ENCODE peak calls at places on chromosomes 16 and 17, in four cellular contexts. Z, K, E and N are unnamed samples.

GRCh38 chr17:77354420-77354720 is 213.6 kb downstream of the SEC14L1 start:
- DNase-seq in Z (no peak), K (no peak), E (no peak), N (no peak)

GRCh38 chr16:57797526-57798266 is 4.6 kb downstream of the KIFC3 start:
- DNase-seq in Z (no peak), K (peak), E (peak), N (peak)

GRCh38 chr17:72977768-72978417 is 114.6 kb downstream of the SLC39A11 start:
- DNase-seq in Z (peak), K (no peak), E (no peak), N (no peak)

GRCh38 chr17:78997231-78997741 is 12.3 kb downstream of the CANT1 start:
- DNase-seq in Z (no peak), K (no peak), E (no peak), N (no peak)

GRCh38 chr16:48367443-48368049 is 17.7 kb downstream of the SIAH1 start:
- DNase-seq in Z (no peak), K (no peak), E (no peak), N (no peak)

GRCh38 chr17:68290955-68291835 is at the start of the genes ARSG and SLC16A6:
- DNase-seq in Z (peak), K (peak), E (peak), N (peak)

GRCh38 chr17:77208217-77208808 is 67.5 kb downstream of the SEC14L1 start:
- DNase-seq in Z (no peak), K (no peak), E (peak), N (no peak)

GRCh38 chr16:69106491-69107291 is 1.2 kb downstream of the HAS3 start:
- DNase-seq in Z (peak), K (peak), E (peak), N (no peak)

GRCh38 chr17:2063306-2064146 is 8.6 kb downstream of the HIC1 start:
- DNase-seq in Z (peak), K (no peak), E (no peak), N (no peak)

GRCh38 chr16:86066755-86067154 is 167.8 kb downstream of the IRF8 start:
- DNase-seq in Z (no peak), K (no peak), E (no peak), N (no peak)

GRCh38 chr17:20315821-20316220 is 151.5 kb downstream of the LGALS9B start:
- DNase-seq in Z (no peak), K (no peak), E (no peak), N (no peak)

GRCh38 chr16:82715833-82716232 is 89.1 kb downstream of the CDH13 start:
- DNase-seq in Z (no peak), K (no peak), E (peak), N (no peak)

GRCh38 chr17:47218896-47219430 is 9.8 kb downstream of the MYL4 start:
- DNase-seq in Z (no peak), K (no peak), E (peak), N (no peak)

GRCh38 chr17:82408288-82408937 is 9.7 kb upstream of the HEXD start:
- DNase-seq in Z (no peak), K (no peak), E (no peak), N (no peak)

GRCh38 chr17:72358465-72358864 is 237.6 kb downstream of the SOX9 start:
- DNase-seq in Z (peak), K (no peak), E (no peak), N (no peak)

GRCh38 chr16:29011851-29012250 is 27.0 kb downstream of the LAT start:
- DNase-seq in Z (no peak), K (no peak), E (no peak), N (no peak)

GRCh38 chr16:27776556-27776955 is 226.6 kb downstream of the KATNIP start:
- DNase-seq in Z (no peak), K (no peak), E (no peak), N (no peak)

GRCh38 chr16:54846761-54847160 is 83.9 kb upstream of the IRX5 start:
- DNase-seq in Z (peak), K (no peak), E (peak), N (no peak)